ENCODE peak calls at places on chromosomes 7 and 10, in seven cellular contexts. One of them, this sample, is unnamed.

GRCh38 chr10:70856454-70856853 is 31.9 kb downstream of the PCBD1 start:
- DNase-seq in BE2C: no peak
- DNase-seq in kidney: no peak
- DNase-seq in GM23338: no peak
- DNase-seq in tibial artery: no peak
- DNase-seq in OCI-LY7: no peak
- DNase-seq in gastrocnemius medialis: no peak
- DNase-seq in this sample: no peak

GRCh38 chr7:4878336-4879335 is 4.9 kb downstream of the RADIL start:
- DNase-seq in BE2C: peak; percentile 44
- DNase-seq in kidney: no peak
- DNase-seq in GM23338: no peak
- DNase-seq in tibial artery: no peak
- DNase-seq in OCI-LY7: no peak
- DNase-seq in gastrocnemius medialis: no peak
- DNase-seq in this sample: no peak

GRCh38 chr10:85542149-85542548 is 824.4 kb downstream of the GRID1 start:
- DNase-seq in BE2C: no peak
- DNase-seq in kidney: no peak
- DNase-seq in GM23338: no peak
- DNase-seq in tibial artery: no peak
- DNase-seq in OCI-LY7: no peak
- DNase-seq in gastrocnemius medialis: no peak
- DNase-seq in this sample: no peak

GRCh38 chr7:112144284-112145059 is 61.7 kb downstream of the DOCK4 start:
- DNase-seq in BE2C: no peak
- DNase-seq in kidney: no peak
- DNase-seq in GM23338: no peak
- DNase-seq in tibial artery: no peak
- DNase-seq in OCI-LY7: no peak
- DNase-seq in gastrocnemius medialis: no peak
- DNase-seq in this sample: no peak

GRCh38 chr10:35172574-35172973 is 45.9 kb downstream of the CREM start:
- DNase-seq in BE2C: no peak
- DNase-seq in kidney: no peak
- DNase-seq in GM23338: no peak
- DNase-seq in tibial artery: peak; percentile 47
- DNase-seq in OCI-LY7: no peak
- DNase-seq in gastrocnemius medialis: peak; percentile 24
- DNase-seq in this sample: peak; percentile 36

GRCh38 chr7:149369497-149369896 is 91.4 kb downstream of the ZNF777 start:
- DNase-seq in BE2C: no peak
- DNase-seq in kidney: no peak
- DNase-seq in GM23338: no peak
- DNase-seq in tibial artery: no peak
- DNase-seq in OCI-LY7: no peak
- DNase-seq in gastrocnemius medialis: no peak
- DNase-seq in this sample: no peak

GRCh38 chr7:103119791-103120291 is 29.1 kb downstream of the NAPEPLD start:
- DNase-seq in BE2C: no peak
- DNase-seq in kidney: no peak
- DNase-seq in GM23338: no peak
- DNase-seq in tibial artery: no peak
- DNase-seq in OCI-LY7: no peak
- DNase-seq in gastrocnemius medialis: no peak
- DNase-seq in this sample: no peak

GRCh38 chr10:118914626-118915025 is 114.9 kb upstream of the NANOS1 start:
- DNase-seq in BE2C: peak; percentile 22
- DNase-seq in kidney: no peak
- DNase-seq in GM23338: no peak
- DNase-seq in tibial artery: no peak
- DNase-seq in OCI-LY7: no peak
- DNase-seq in gastrocnemius medialis: no peak
- DNase-seq in this sample: no peak

GRCh38 chr7:117190746-117191435 is 132.0 kb downstream of the WNT2 start:
- DNase-seq in BE2C: no peak
- DNase-seq in kidney: no peak
- DNase-seq in GM23338: no peak
- DNase-seq in tibial artery: no peak
- DNase-seq in OCI-LY7: no peak
- DNase-seq in gastrocnemius medialis: no peak
- DNase-seq in this sample: no peak

GRCh38 chr7:132521423-132521822 is 54.8 kb downstream of the PLXNA4 start:
- DNase-seq in BE2C: no peak
- DNase-seq in kidney: no peak
- DNase-seq in GM23338: no peak
- DNase-seq in tibial artery: no peak
- DNase-seq in OCI-LY7: no peak
- DNase-seq in gastrocnemius medialis: no peak
- DNase-seq in this sample: no peak

GRCh38 chr7:134637934-134638719 is 8.5 kb upstream of the BPGM start:
- DNase-seq in BE2C: no peak
- DNase-seq in kidney: no peak
- DNase-seq in GM23338: no peak
- DNase-seq in tibial artery: no peak
- DNase-seq in OCI-LY7: no peak
- DNase-seq in gastrocnemius medialis: no peak
- DNase-seq in this sample: no peak

GRCh38 chr10:76036410-76036940 is 605.1 kb downstream of the LRMDA start:
- DNase-seq in BE2C: peak; percentile 61
- DNase-seq in kidney: peak; percentile 88
- DNase-seq in GM23338: peak; percentile 78
- DNase-seq in tibial artery: peak; percentile 75
- DNase-seq in OCI-LY7: peak; percentile 23
- DNase-seq in gastrocnemius medialis: peak; percentile 65
- DNase-seq in this sample: peak; percentile 75

GRCh38 chr7:138934861-138935260 is 46.3 kb downstream of the KIAA1549 start:
- DNase-seq in BE2C: peak; percentile 43
- DNase-seq in kidney: no peak
- DNase-seq in GM23338: no peak
- DNase-seq in tibial artery: no peak
- DNase-seq in OCI-LY7: no peak
- DNase-seq in gastrocnemius medialis: no peak
- DNase-seq in this sample: no peak

GRCh38 chr10:91575044-91575610 is 57.7 kb downstream of the PPP1R3C start:
- DNase-seq in BE2C: no peak
- DNase-seq in kidney: no peak
- DNase-seq in GM23338: no peak
- DNase-seq in tibial artery: no peak
- DNase-seq in OCI-LY7: no peak
- DNase-seq in gastrocnemius medialis: no peak
- DNase-seq in this sample: no peak

GRCh38 chr7:29039747-29040569 is 81.8 kb upstream of the TRIL start:
- DNase-seq in BE2C: no peak
- DNase-seq in kidney: no peak
- DNase-seq in GM23338: no peak
- DNase-seq in tibial artery: no peak
- DNase-seq in OCI-LY7: no peak
- DNase-seq in gastrocnemius medialis: no peak
- DNase-seq in this sample: no peak

GRCh38 chr7:3164363-3164762 is 120.7 kb upstream of the CARD11 start:
- DNase-seq in BE2C: no peak
- DNase-seq in kidney: no peak
- DNase-seq in GM23338: no peak
- DNase-seq in tibial artery: no peak
- DNase-seq in OCI-LY7: no peak
- DNase-seq in gastrocnemius medialis: no peak
- DNase-seq in this sample: peak; percentile 24

GRCh38 chr7:42429339-42429738 is 192.3 kb upstream of the GLI3 start:
- DNase-seq in BE2C: no peak
- DNase-seq in kidney: no peak
- DNase-seq in GM23338: no peak
- DNase-seq in tibial artery: no peak
- DNase-seq in OCI-LY7: no peak
- DNase-seq in gastrocnemius medialis: no peak
- DNase-seq in this sample: no peak

GRCh38 chr7:25262586-25262985 is 34.3 kb upstream of the NPVF start:
- DNase-seq in BE2C: no peak
- DNase-seq in kidney: no peak
- DNase-seq in GM23338: no peak
- DNase-seq in tibial artery: no peak
- DNase-seq in OCI-LY7: no peak
- DNase-seq in gastrocnemius medialis: no peak
- DNase-seq in this sample: no peak

GRCh38 chr7:64686493-64687184 is 20.7 kb downstream of the ZNF107 start:
- DNase-seq in BE2C: no peak
- DNase-seq in kidney: no peak
- DNase-seq in GM23338: no peak
- DNase-seq in tibial artery: no peak
- DNase-seq in OCI-LY7: peak; percentile 93
- DNase-seq in gastrocnemius medialis: no peak
- DNase-seq in this sample: no peak

GRCh38 chr7:64687249-64687648 is 21.3 kb downstream of the ZNF107 start:
- DNase-seq in BE2C: no peak
- DNase-seq in kidney: no peak
- DNase-seq in GM23338: no peak
- DNase-seq in tibial artery: no peak
- DNase-seq in OCI-LY7: peak; percentile 94
- DNase-seq in gastrocnemius medialis: no peak
- DNase-seq in this sample: no peak

GRCh38 chr7:64685741-64686140 is 19.8 kb downstream of the ZNF107 start:
- DNase-seq in BE2C: no peak
- DNase-seq in kidney: no peak
- DNase-seq in GM23338: no peak
- DNase-seq in tibial artery: no peak
- DNase-seq in OCI-LY7: no peak
- DNase-seq in gastrocnemius medialis: no peak
- DNase-seq in this sample: no peak

DNA sequence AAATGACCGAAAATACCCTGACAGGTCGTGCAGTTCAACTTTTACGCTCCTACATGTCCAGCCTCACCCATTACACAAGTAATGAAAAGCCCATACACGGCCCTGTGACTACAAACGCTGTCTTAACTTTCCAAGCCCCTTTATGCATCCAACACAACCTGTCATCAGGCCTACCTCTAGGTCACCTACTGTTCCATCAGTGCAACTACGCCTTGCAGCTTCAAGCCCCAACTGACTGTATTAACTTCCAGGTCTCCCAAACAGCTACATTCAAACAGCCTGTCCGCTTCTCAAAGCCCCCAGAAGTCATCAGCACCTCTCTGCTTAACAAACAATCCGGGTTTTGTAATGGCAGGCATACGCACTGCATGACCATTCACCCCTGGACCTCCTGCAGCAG is 19.2 kb downstream of the ZNF107 start:
- DNase-seq in BE2C: no peak
- DNase-seq in kidney: no peak
- DNase-seq in GM23338: peak; percentile 13
- DNase-seq in tibial artery: no peak
- DNase-seq in OCI-LY7: peak; percentile 69
- DNase-seq in gastrocnemius medialis: no peak
- DNase-seq in this sample: no peak
- H3K36me3 ChIP-seq in BE2C: peaks cover 52% of the 10 kb centered on the region
- H3K36me3 ChIP-seq in kidney: peaks cover 5% of the 10 kb centered on the region
- H3K36me3 ChIP-seq in GM23338: peaks cover 16% of the 10 kb centered on the region
- H3K36me3 ChIP-seq in tibial artery: peaks cover 55% of the 10 kb centered on the region
- H3K36me3 ChIP-seq in OCI-LY7: peaks cover 93% of the 10 kb centered on the region
- H3K36me3 ChIP-seq in gastrocnemius medialis: peaks cover 26% of the 10 kb centered on the region
- H3K36me3 ChIP-seq in this sample: peaks cover 56% of the 10 kb centered on the region

DNA sequence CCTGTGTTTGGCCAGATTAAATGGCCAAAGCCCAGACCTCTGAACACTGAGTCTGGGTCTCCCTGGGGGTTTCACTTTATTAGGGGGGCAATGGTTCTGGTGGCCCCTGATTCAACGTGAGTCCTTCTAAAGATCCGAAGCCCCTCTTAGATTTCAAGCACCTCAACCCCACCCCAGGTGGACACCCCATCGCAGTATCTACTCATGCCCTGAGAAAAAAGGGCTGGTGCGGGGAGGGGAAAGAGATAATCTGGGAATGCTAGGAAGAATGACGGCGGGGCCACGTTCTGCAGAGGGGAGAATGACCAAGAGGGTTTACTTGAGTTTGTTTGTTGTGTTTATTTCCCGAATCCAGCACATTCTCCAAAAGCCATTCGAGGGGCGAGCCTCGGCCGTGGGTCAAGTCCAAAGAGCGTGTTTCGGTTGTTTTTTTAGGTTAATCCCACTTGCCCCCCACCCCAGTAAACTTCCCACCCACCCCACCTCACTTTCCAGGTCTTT is 832 bp downstream of the PDLIM1 start:
- DNase-seq in BE2C: no peak
- DNase-seq in kidney: no peak
- DNase-seq in GM23338: peak; percentile 30
- DNase-seq in tibial artery: no peak
- DNase-seq in OCI-LY7: no peak
- DNase-seq in gastrocnemius medialis: no peak
- DNase-seq in this sample: no peak
- H3K4me1 ChIP-seq in BE2C: no peaks in the 10 kb centered on the region
- H3K4me1 ChIP-seq in kidney: peaks cover 2% of the 10 kb centered on the region
- H3K4me1 ChIP-seq in GM23338: peaks cover 48% of the 10 kb centered on the region
- H3K4me1 ChIP-seq in tibial artery: peaks cover 68% of the 10 kb centered on the region
- H3K4me1 ChIP-seq in OCI-LY7: peaks cover 57% of the 10 kb centered on the region
- H3K4me1 ChIP-seq in gastrocnemius medialis: peaks cover 39% of the 10 kb centered on the region
- H3K4me1 ChIP-seq in this sample: peaks cover 68% of the 10 kb centered on the region

GRCh38 chr10:54262726-54263125 is 538.3 kb downstream of the PCDH15 start:
- DNase-seq in BE2C: peak; percentile 9
- DNase-seq in kidney: no peak
- DNase-seq in GM23338: no peak
- DNase-seq in tibial artery: no peak
- DNase-seq in OCI-LY7: no peak
- DNase-seq in gastrocnemius medialis: no peak
- DNase-seq in this sample: no peak

DNA sequence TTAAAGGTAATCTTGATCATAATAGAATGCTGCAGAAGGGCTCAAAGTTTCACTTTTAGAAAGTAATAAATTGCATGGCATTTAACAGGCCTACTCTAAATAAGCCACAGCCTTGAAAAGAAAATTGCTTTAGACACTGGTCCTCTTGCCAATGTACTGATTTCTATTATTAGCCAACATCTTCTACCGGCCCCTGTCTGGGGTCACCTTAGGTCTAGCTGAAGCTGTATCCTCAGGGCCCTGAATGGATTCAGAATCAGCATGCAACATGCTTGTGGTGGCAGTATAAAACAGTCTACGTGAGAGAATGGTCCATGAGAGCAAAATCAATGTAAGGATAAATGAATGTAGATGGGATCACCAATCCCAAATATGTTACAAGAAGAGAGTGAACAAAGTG is 541.9 kb downstream of the PCDH15 start:
- DNase-seq in BE2C: no peak
- DNase-seq in kidney: no peak
- DNase-seq in GM23338: no peak
- DNase-seq in tibial artery: no peak
- DNase-seq in OCI-LY7: no peak
- DNase-seq in gastrocnemius medialis: no peak
- DNase-seq in this sample: no peak
- H3K36me3 ChIP-seq in BE2C: no peaks in the 10 kb centered on the region
- H3K36me3 ChIP-seq in kidney: no peaks in the 10 kb centered on the region
- H3K36me3 ChIP-seq in GM23338: no peaks in the 10 kb centered on the region
- H3K36me3 ChIP-seq in tibial artery: no peaks in the 10 kb centered on the region
- H3K36me3 ChIP-seq in OCI-LY7: no peaks in the 10 kb centered on the region
- H3K36me3 ChIP-seq in gastrocnemius medialis: no peaks in the 10 kb centered on the region
- H3K36me3 ChIP-seq in this sample: no peaks in the 10 kb centered on the region

DNA sequence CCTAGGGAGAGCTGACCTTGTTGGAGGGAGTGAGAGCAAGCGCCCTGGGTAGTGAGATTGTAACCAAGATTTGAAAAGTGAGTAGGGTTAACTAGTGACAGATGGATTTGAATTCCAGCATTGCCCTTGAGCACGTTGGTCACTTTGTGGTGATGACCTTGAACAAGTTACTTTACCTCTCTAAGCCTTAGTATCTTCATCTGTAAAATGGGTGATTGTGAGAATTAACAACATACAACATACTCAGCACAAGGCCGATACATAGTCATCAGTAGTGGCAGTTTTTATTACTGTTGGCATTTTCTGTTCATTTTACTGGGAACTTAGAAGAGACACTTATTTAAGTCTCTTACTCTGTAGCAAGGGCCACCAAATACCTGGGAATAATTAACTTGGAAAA is 25.5 kb downstream of the SNX10 start:
- DNase-seq in BE2C: no peak
- DNase-seq in kidney: no peak
- DNase-seq in GM23338: no peak
- DNase-seq in tibial artery: no peak
- DNase-seq in OCI-LY7: no peak
- DNase-seq in gastrocnemius medialis: no peak
- DNase-seq in this sample: no peak
- H3K4me1 ChIP-seq in BE2C: no peaks in the 10 kb centered on the region
- H3K4me1 ChIP-seq in kidney: peaks cover 8% of the 10 kb centered on the region
- H3K4me1 ChIP-seq in GM23338: no peaks in the 10 kb centered on the region
- H3K4me1 ChIP-seq in tibial artery: no peaks in the 10 kb centered on the region
- H3K4me1 ChIP-seq in OCI-LY7: peaks cover 39% of the 10 kb centered on the region
- H3K4me1 ChIP-seq in gastrocnemius medialis: no peaks in the 10 kb centered on the region
- H3K4me1 ChIP-seq in this sample: no peaks in the 10 kb centered on the region